ENCODE peak calls at places on chromosomes 11 and 22, in four cellular contexts. C is K562, Y is GM12878, J is HL-60. Z is an unnamed sample.

GRCh38 chr22:32462452-32462851 is 1.8 kb downstream of the BPIFC start:
- DNase-seq in C (no peak), Y (no peak), J (no peak), Z (no peak)

GRCh38 chr11:58867556-58867955 is 23.1 kb upstream of the GLYATL2 start:
- DNase-seq in C (no peak), Y (no peak), J (no peak), Z (no peak)

GRCh38 chr22:32103648-32104326 is 55.3 kb downstream of the C22orf42 start:
- DNase-seq in C (no peak), Y (no peak), J (no peak), Z (no peak)

GRCh38 chr22:21761086-21761485 is 25.5 kb upstream of the YPEL1 start:
- DNase-seq in C (no peak), Y (no peak), J (no peak), Z (no peak)

GRCh38 chr11:128716231-128716630 is 22.4 kb downstream of the FLI1 start:
- DNase-seq in C (no peak), Y (no peak), J (no peak), Z (no peak)

GRCh38 chr22:48832592-48832991 is 995.1 kb downstream of the BRD1 start:
- DNase-seq in C (peak), Y (no peak), J (no peak), Z (no peak)

GRCh38 chr11:74417860-74418508 is 19.8 kb upstream of the PGM2L1 start:
- DNase-seq in C (no peak), Y (no peak), J (no peak), Z (no peak)

GRCh38 chr11:20016526-20016925 is 143.7 kb downstream of the DBX1 start:
- DNase-seq in C (no peak), Y (no peak), J (no peak), Z (no peak)

GRCh38 chr11:73126804-73127480 is 15.2 kb downstream of the FCHSD2 start:
- DNase-seq in C (no peak), Y (no peak), J (no peak), Z (no peak)

GRCh38 chr22:24805790-24806662 is at the start of gene SGSM1:
- DNase-seq in C (peak), Y (no peak), J (peak), Z (peak)

GRCh38 chr11:121048464-121049233 is 24.7 kb downstream of the TBCEL start:
- DNase-seq in C (no peak), Y (no peak), J (no peak), Z (no peak)

GRCh38 chr11:113351061-113351460 is 36.5 kb upstream of the ANKK1 start:
- DNase-seq in C (no peak), Y (no peak), J (no peak), Z (no peak)

GRCh38 chr22:20648306-20648903 is 125.5 kb upstream of the SERPIND1 start:
- DNase-seq in C (peak), Y (no peak), J (no peak), Z (no peak)

GRCh38 chr11:41878158-41878557 is 418.7 kb upstream of the LRRC4C start:
- DNase-seq in C (no peak), Y (no peak), J (no peak), Z (no peak)

GRCh38 chr11:43738600-43739409 is 58.3 kb downstream of the HSD17B12 start:
- DNase-seq in C (peak), Y (no peak), J (no peak), Z (no peak)

GRCh38 chr22:22480940-22481339 is 27.6 kb downstream of the ZNF280B start:
- DNase-seq in C (no peak), Y (no peak), J (no peak), Z (no peak)

GRCh38 chr11:119739975-119740374 is 11.0 kb upstream of the NECTIN1 start:
- DNase-seq in C (no peak), Y (no peak), J (no peak), Z (no peak)

GRCh38 chr11:30196400-30197206 is 34.2 kb upstream of the FSHB start:
- DNase-seq in C (peak), Y (no peak), J (peak), Z (no peak)

GRCh38 chr11:32658639-32659406 is 75.2 kb downstream of the EIF3M start:
- DNase-seq in C (no peak), Y (no peak), J (no peak), Z (no peak)

GRCh38 chr22:24247564-24248344 is 2.9 kb upstream of the GGT5 start:
- DNase-seq in C (peak), Y (no peak), J (no peak), Z (peak)

GRCh38 chr11:36090351-36091245 is 146.7 kb downstream of the LDLRAD3 start:
- DNase-seq in C (no peak), Y (no peak), J (no peak), Z (no peak)

GRCh38 chr11:117588166-117588810 is 208.7 kb downstream of the DSCAML1 start:
- DNase-seq in C (no peak), Y (no peak), J (no peak), Z (no peak)

GRCh38 chr11:86559311-86559945 is 113.0 kb downstream of the ME3 start:
- DNase-seq in C (no peak), Y (no peak), J (no peak), Z (no peak)

GRCh38 chr22:36052505-36052941 is 23.9 kb upstream of the RBFOX2 start:
- DNase-seq in C (peak), Y (no peak), J (no peak), Z (no peak)

GRCh38 chr11:92101845-92102244 is 122.8 kb upstream of the FAT3 start:
- DNase-seq in C (no peak), Y (no peak), J (no peak), Z (no peak)

GRCh38 chr11:57094206-57094940 is 87.4 kb upstream of the LRRC55 start:
- DNase-seq in C (no peak), Y (no peak), J (no peak), Z (no peak)

GRCh38 chr11:94768602-94769511 is 701 bp downstream of the AMOTL1 start:
- DNase-seq in C (peak), Y (no peak), J (no peak), Z (peak)

GRCh38 chr11:100592619-100593309 is 94.3 kb upstream of the ARHGAP42 start:
- DNase-seq in C (no peak), Y (no peak), J (no peak), Z (no peak)

GRCh38 chr11:90788956-90789355 is 566.1 kb upstream of the CHORDC1 start:
- DNase-seq in C (no peak), Y (no peak), J (no peak), Z (no peak)

GRCh38 chr11:130217133-130217631 is 57.6 kb downstream of the ST14 start:
- DNase-seq in C (no peak), Y (no peak), J (no peak), Z (no peak)

GRCh38 chr11:69889400-69890372 is 70.5 kb upstream of the FGF3 start:
- DNase-seq in C (no peak), Y (no peak), J (no peak), Z (no peak)

GRCh38 chr11:93591247-93591898 is 48.2 kb upstream of the SMCO4 start:
- DNase-seq in C (no peak), Y (peak), J (no peak), Z (no peak)

GRCh38 chr11:116333193-116333592 is 439.6 kb downstream of the BUD13 start:
- DNase-seq in C (no peak), Y (no peak), J (no peak), Z (no peak)

GRCh38 chr11:64449381-64450167 is 90.6 kb downstream of the RPS6KA4 start:
- DNase-seq in C (peak), Y (peak), J (peak), Z (peak)

GRCh38 chr11:7353100-7353499 is 101.4 kb downstream of the SYT9 start:
- DNase-seq in C (peak), Y (peak), J (peak), Z (peak)

GRCh38 chr11:63871962-63872832 is 33.3 kb downstream of the MARK2 start:
- DNase-seq in C (peak), Y (peak), J (peak), Z (peak)

GRCh38 chr11:69958308-69958707 is 119.8 kb upstream of the ANO1 start:
- DNase-seq in C (no peak), Y (no peak), J (no peak), Z (no peak)

GRCh38 chr11:35352107-35352888 is 67.1 kb downstream of the SLC1A2 start:
- DNase-seq in C (peak), Y (no peak), J (no peak), Z (no peak)

GRCh38 chr22:42939451-42939881 is 75.5 kb downstream of the PACSIN2 start:
- DNase-seq in C (no peak), Y (no peak), J (no peak), Z (no peak)
- TF ChIP-seq POLR2AphosphoS5 in C (no peak), Y (no peak), J (no peak), Z (no peak)

GRCh38 chr11:15293975-15294374 is 179.3 kb downstream of the INSC start:
- DNase-seq in C (no peak), Y (no peak), J (no peak), Z (no peak)

GRCh38 chr11:15289718-15290117 is 175.0 kb downstream of the INSC start:
- DNase-seq in C (no peak), Y (no peak), J (no peak), Z (no peak)

GRCh38 chr11:15286465-15286864 is 171.7 kb downstream of the INSC start:
- DNase-seq in C (no peak), Y (no peak), J (no peak), Z (no peak)

GRCh38 chr11:15288801-15289342 is 174.1 kb downstream of the INSC start:
- DNase-seq in C (no peak), Y (no peak), J (no peak), Z (no peak)

GRCh38 chr11:15291885-15292284 is 177.2 kb downstream of the INSC start:
- DNase-seq in C (no peak), Y (no peak), J (no peak), Z (no peak)
- TF ChIP-seq SPI1 in C (no peak), Y (no peak), J (no peak), Z (no peak)

GRCh38 chr22:37639771-37640590 is 512 bp downstream of the SH3BP1 start:
- DNase-seq in C (peak), Y (no peak), J (peak), Z (no peak)
- TF ChIP-seq POLR2AphosphoS5 in C (no peak), Y (no peak), J (no peak), Z (no peak)

DNA sequence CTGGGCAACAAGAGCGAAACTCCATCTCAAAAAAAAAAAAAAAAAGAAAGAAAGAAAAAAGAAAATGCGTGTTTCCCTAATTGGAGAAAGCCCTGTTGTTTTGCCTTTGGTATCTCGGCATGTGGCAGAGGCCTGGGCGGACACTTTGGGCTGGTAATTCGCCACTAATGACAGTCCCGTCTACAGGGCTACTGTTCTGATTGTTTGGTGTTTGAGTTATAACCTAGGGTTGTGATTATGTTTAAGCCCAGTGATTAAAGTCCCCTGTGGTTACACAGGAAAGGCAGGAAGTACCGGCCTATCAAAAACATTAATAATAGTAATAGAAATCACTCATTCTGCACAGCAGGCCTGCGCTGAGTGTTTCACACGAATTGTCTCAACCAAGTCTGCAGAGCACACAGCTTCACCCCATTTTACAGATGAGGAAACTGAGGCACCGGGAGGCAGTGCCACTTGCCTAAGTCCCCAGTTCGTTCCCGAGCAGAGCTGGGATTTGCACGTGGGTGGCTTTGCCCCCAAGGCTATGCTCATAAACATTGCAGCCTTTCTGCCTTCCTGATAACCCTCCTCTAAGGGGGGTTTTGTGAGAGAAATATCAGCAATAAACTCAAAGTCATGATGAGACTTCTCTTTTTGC is 39.1 kb upstream of the GRAMD4 start:
- DNase-seq in C (no peak), Y (no peak), J (no peak), Z (no peak)
- TF ChIP-seq SPI1 in C (no peak), Y (no peak), J (no peak), Z (no peak)

DNA sequence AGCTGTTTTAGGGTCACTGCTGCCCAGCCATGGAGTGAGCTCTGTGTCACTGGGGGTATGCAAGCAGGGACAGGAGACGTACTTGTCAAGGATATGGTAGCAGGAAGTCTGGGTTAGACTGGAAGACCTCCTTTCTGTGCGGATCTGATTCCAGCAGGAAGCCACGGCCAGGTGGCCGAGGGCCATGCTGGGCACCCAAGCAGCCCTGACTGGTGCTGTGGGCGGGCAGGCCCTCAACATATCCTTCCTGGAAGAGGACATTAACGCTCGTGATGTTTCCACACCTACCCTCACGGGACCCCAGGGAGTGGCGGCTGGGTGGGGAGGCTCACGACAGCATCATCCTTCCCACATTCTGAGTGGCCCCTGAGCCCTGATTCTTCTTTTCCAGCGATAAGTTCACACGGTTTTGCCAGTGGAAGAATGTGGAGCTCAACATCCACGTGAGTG is 8.7 kb upstream of the ANKRD13D start:
- DNase-seq in C (no peak), Y (no peak), J (no peak), Z (no peak)
- TF ChIP-seq POLR2AphosphoS5 in C (no peak), Y (no peak), J (peak), Z (no peak)

GRCh38 chr22:17705565-17706450 is 67.3 kb downstream of the BCL2L13 start:
- DNase-seq in C (no peak), Y (no peak), J (no peak), Z (no peak)
- TF ChIP-seq SPI1 in C (no peak), Y (no peak), J (no peak), Z (no peak)

DNA sequence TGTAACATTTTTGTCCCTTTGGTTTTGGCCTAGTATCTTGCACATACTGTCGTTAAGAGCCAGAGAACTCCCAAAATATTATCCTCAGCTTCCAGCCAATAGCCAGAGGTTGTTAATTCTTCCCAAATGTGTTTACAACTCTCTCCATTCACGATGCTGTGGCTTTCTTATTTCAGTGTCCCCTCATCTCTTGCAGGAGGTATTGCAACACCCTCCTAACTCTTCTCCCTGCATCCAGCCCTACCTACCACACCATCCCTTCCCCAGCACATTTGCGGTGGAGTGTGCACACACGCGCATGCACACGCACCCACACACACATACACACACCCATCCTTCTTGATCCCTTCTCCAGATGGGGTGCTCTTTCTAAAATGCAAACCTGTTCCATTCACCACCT is 75.6 kb upstream of the LMO2 start:
- DNase-seq in C (no peak), Y (no peak), J (no peak), Z (no peak)
- TF ChIP-seq POLR2AphosphoS5 in C (no peak), Y (no peak), J (no peak), Z (no peak)

DNA sequence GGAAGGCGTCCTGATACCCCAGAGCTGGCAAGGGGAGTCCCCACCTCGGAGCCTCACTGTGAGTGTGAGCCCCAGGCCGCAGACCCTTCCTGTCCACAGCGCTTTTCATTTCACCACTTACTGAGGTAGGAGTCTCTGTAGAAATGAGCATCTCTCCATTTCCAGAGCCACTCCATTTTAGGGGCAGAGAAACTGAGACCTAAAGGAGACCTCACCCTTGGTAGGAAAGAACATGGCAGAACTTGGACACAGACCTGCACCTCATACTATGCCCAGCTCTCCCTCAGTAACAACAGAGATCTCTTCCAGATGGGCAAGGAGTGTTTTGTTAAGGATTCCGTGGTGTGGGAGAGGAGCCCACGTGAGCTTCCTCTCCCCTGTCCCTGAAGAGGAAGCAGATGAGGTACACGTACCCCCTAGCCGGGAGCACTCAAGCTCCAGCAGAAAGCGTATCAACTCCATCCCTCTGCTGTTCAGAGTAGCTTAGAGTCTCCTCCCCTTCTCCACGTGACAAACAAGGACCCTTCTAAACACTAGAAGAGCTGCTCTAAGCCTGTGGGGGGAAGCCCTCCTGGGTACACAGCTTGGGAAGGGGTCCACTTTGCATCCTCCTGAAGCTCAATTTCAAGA is 531 bp upstream of the VSIG2 start:
- DNase-seq in C (no peak), Y (no peak), J (no peak), Z (no peak)
- TF ChIP-seq SPI1 in C (no peak), Y (no peak), J (no peak), Z (no peak)

Z was measured in GM12891.